ENCODE peak calls at places on chromosomes 12 and 14, in ten cellular contexts. One of them, this sample, is unnamed.

GRCh38 chr14:58625438-58625837 is 12.3 kb upstream of the DACT1 start:
- DNase-seq in stimulated activated CD4-positive, alpha-beta T cell treated with anti-CD3 and anti-CD28 coated beads, Interleukin-4, amount 100 ng/mL, for 4 hours: no peak
- DNase-seq in choroid plexus epithelial cell: no peak
- DNase-seq in HS-27A: no peak
- DNase-seq in amniotic epithelial cell: no peak
- DNase-seq in RPMI7951: no peak
- DNase-seq in heart right ventricle: no peak
- DNase-seq in foreskin fibroblast: no peak
- DNase-seq in NCI-H748 treated with DMSO at 0.1 percent for 48 hours: no peak
- DNase-seq in iris pigment epithelial cell: no peak
- DNase-seq in this sample: no peak

GRCh38 chr12:144650-145284 is 69.2 kb downstream of the SLC6A12 start:
- DNase-seq in stimulated activated CD4-positive, alpha-beta T cell treated with anti-CD3 and anti-CD28 coated beads, Interleukin-4, amount 100 ng/mL, for 4 hours: no peak
- DNase-seq in choroid plexus epithelial cell: no peak
- DNase-seq in HS-27A: no peak
- DNase-seq in amniotic epithelial cell: no peak
- DNase-seq in RPMI7951: no peak
- DNase-seq in heart right ventricle: no peak
- DNase-seq in foreskin fibroblast: no peak
- DNase-seq in NCI-H748 treated with DMSO at 0.1 percent for 48 hours: no peak
- DNase-seq in iris pigment epithelial cell: no peak
- DNase-seq in this sample: no peak

GRCh38 chr12:105912911-105913514 is 225.7 kb downstream of the NUAK1 start:
- DNase-seq in stimulated activated CD4-positive, alpha-beta T cell treated with anti-CD3 and anti-CD28 coated beads, Interleukin-4, amount 100 ng/mL, for 4 hours: no peak
- DNase-seq in choroid plexus epithelial cell: no peak
- DNase-seq in HS-27A: no peak
- DNase-seq in amniotic epithelial cell: no peak
- DNase-seq in RPMI7951: no peak
- DNase-seq in heart right ventricle: no peak
- DNase-seq in foreskin fibroblast: no peak
- DNase-seq in NCI-H748 treated with DMSO at 0.1 percent for 48 hours: no peak
- DNase-seq in iris pigment epithelial cell: no peak
- DNase-seq in this sample: no peak

GRCh38 chr14:58298477-58298879 is at the start of gene ARID4A:
- DNase-seq in stimulated activated CD4-positive, alpha-beta T cell treated with anti-CD3 and anti-CD28 coated beads, Interleukin-4, amount 100 ng/mL, for 4 hours: peak; percentile 61
- DNase-seq in choroid plexus epithelial cell: no peak
- DNase-seq in HS-27A: no peak
- DNase-seq in amniotic epithelial cell: no peak
- DNase-seq in RPMI7951: no peak
- DNase-seq in heart right ventricle: no peak
- DNase-seq in foreskin fibroblast: no peak
- DNase-seq in NCI-H748 treated with DMSO at 0.1 percent for 48 hours: no peak
- DNase-seq in iris pigment epithelial cell: no peak
- DNase-seq in this sample: peak; percentile 68

GRCh38 chr14:94761348-94761998 is 8.4 kb downstream of the GSC start:
- DNase-seq in stimulated activated CD4-positive, alpha-beta T cell treated with anti-CD3 and anti-CD28 coated beads, Interleukin-4, amount 100 ng/mL, for 4 hours: no peak
- DNase-seq in choroid plexus epithelial cell: no peak
- DNase-seq in HS-27A: no peak
- DNase-seq in amniotic epithelial cell: no peak
- DNase-seq in RPMI7951: no peak
- DNase-seq in heart right ventricle: no peak
- DNase-seq in foreskin fibroblast: no peak
- DNase-seq in NCI-H748 treated with DMSO at 0.1 percent for 48 hours: no peak
- DNase-seq in iris pigment epithelial cell: no peak
- DNase-seq in this sample: no peak

GRCh38 chr14:100696590-100696989 is 30.1 kb upstream of the DLK1 start:
- DNase-seq in stimulated activated CD4-positive, alpha-beta T cell treated with anti-CD3 and anti-CD28 coated beads, Interleukin-4, amount 100 ng/mL, for 4 hours: no peak
- DNase-seq in choroid plexus epithelial cell: no peak
- DNase-seq in HS-27A: no peak
- DNase-seq in amniotic epithelial cell: peak; percentile 78
- DNase-seq in RPMI7951: peak; percentile 26
- DNase-seq in heart right ventricle: peak; percentile 46
- DNase-seq in foreskin fibroblast: peak; percentile 37
- DNase-seq in NCI-H748 treated with DMSO at 0.1 percent for 48 hours: no peak
- DNase-seq in iris pigment epithelial cell: no peak
- DNase-seq in this sample: no peak

GRCh38 chr14:92984896-92985295 is 61.9 kb downstream of the CHGA start:
- DNase-seq in stimulated activated CD4-positive, alpha-beta T cell treated with anti-CD3 and anti-CD28 coated beads, Interleukin-4, amount 100 ng/mL, for 4 hours: no peak
- DNase-seq in choroid plexus epithelial cell: no peak
- DNase-seq in HS-27A: no peak
- DNase-seq in amniotic epithelial cell: no peak
- DNase-seq in RPMI7951: no peak
- DNase-seq in heart right ventricle: no peak
- DNase-seq in foreskin fibroblast: no peak
- DNase-seq in NCI-H748 treated with DMSO at 0.1 percent for 48 hours: no peak
- DNase-seq in iris pigment epithelial cell: no peak
- DNase-seq in this sample: no peak

GRCh38 chr12:7241404-7242005 is 52.0 kb downstream of the PEX5 start:
- DNase-seq in stimulated activated CD4-positive, alpha-beta T cell treated with anti-CD3 and anti-CD28 coated beads, Interleukin-4, amount 100 ng/mL, for 4 hours: no peak
- DNase-seq in choroid plexus epithelial cell: peak; percentile 79
- DNase-seq in HS-27A: peak; percentile 9
- DNase-seq in amniotic epithelial cell: peak; percentile 81
- DNase-seq in RPMI7951: peak; percentile 80
- DNase-seq in heart right ventricle: no peak
- DNase-seq in foreskin fibroblast: peak; percentile 78
- DNase-seq in NCI-H748 treated with DMSO at 0.1 percent for 48 hours: no peak
- DNase-seq in iris pigment epithelial cell: peak; percentile 64
- DNase-seq in this sample: no peak

GRCh38 chr12:65585648-65586420 is 238.4 kb upstream of the HMGA2 start:
- DNase-seq in stimulated activated CD4-positive, alpha-beta T cell treated with anti-CD3 and anti-CD28 coated beads, Interleukin-4, amount 100 ng/mL, for 4 hours: no peak
- DNase-seq in choroid plexus epithelial cell: no peak
- DNase-seq in HS-27A: no peak
- DNase-seq in amniotic epithelial cell: no peak
- DNase-seq in RPMI7951: peak; percentile 28
- DNase-seq in heart right ventricle: no peak
- DNase-seq in foreskin fibroblast: no peak
- DNase-seq in NCI-H748 treated with DMSO at 0.1 percent for 48 hours: no peak
- DNase-seq in iris pigment epithelial cell: no peak
- DNase-seq in this sample: no peak

GRCh38 chr14:75277000-75277795 is 1.4 kb upstream of the FOS start:
- DNase-seq in stimulated activated CD4-positive, alpha-beta T cell treated with anti-CD3 and anti-CD28 coated beads, Interleukin-4, amount 100 ng/mL, for 4 hours: no peak
- DNase-seq in choroid plexus epithelial cell: peak; percentile 96
- DNase-seq in HS-27A: no peak
- DNase-seq in amniotic epithelial cell: peak; percentile 94
- DNase-seq in RPMI7951: peak; percentile 89
- DNase-seq in heart right ventricle: peak; percentile 96
- DNase-seq in foreskin fibroblast: peak; percentile 94
- DNase-seq in NCI-H748 treated with DMSO at 0.1 percent for 48 hours: peak; percentile 63
- DNase-seq in iris pigment epithelial cell: peak; percentile 94
- DNase-seq in this sample: peak; percentile 67

GRCh38 chr14:104989236-104989950 is 3.8 kb downstream of the CLBA1 start:
- DNase-seq in stimulated activated CD4-positive, alpha-beta T cell treated with anti-CD3 and anti-CD28 coated beads, Interleukin-4, amount 100 ng/mL, for 4 hours: no peak
- DNase-seq in choroid plexus epithelial cell: no peak
- DNase-seq in HS-27A: no peak
- DNase-seq in amniotic epithelial cell: no peak
- DNase-seq in RPMI7951: no peak
- DNase-seq in heart right ventricle: no peak
- DNase-seq in foreskin fibroblast: no peak
- DNase-seq in NCI-H748 treated with DMSO at 0.1 percent for 48 hours: no peak
- DNase-seq in iris pigment epithelial cell: no peak
- DNase-seq in this sample: no peak

GRCh38 chr12:47734725-47735480 is 9.6 kb upstream of the ENDOU start:
- DNase-seq in stimulated activated CD4-positive, alpha-beta T cell treated with anti-CD3 and anti-CD28 coated beads, Interleukin-4, amount 100 ng/mL, for 4 hours: no peak
- DNase-seq in choroid plexus epithelial cell: no peak
- DNase-seq in HS-27A: no peak
- DNase-seq in amniotic epithelial cell: no peak
- DNase-seq in RPMI7951: no peak
- DNase-seq in heart right ventricle: no peak
- DNase-seq in foreskin fibroblast: peak; percentile 25
- DNase-seq in NCI-H748 treated with DMSO at 0.1 percent for 48 hours: no peak
- DNase-seq in iris pigment epithelial cell: no peak
- DNase-seq in this sample: no peak

This sample was measured in activated B cell treated with CpG ODN at 0.5 μM for 24 hours.